ENCODE peak calls at places on chromosomes 3 and 15, in eight cellular contexts. One of them, this sample, is unnamed.

GRCh38 chr3:185084883-185085282 is 68.0 kb downstream of the C3orf70 start:
- DNase-seq in colonic mucosa: no peak
- DNase-seq in aorta: no peak
- DNase-seq in thyroid gland: no peak
- DNase-seq in MG63: no peak
- DNase-seq in cardiac muscle cell: no peak
- DNase-seq in fibroblast of lung: no peak
- DNase-seq in Caco-2: no peak
- DNase-seq in this sample: no peak

GRCh38 chr3:157099337-157100078 is 60.4 kb downstream of the CCNL1 start:
- DNase-seq in colonic mucosa: no peak
- DNase-seq in aorta: no peak
- DNase-seq in thyroid gland: no peak
- DNase-seq in MG63: no peak
- DNase-seq in cardiac muscle cell: peak; percentile 54
- DNase-seq in fibroblast of lung: peak; percentile 59
- DNase-seq in Caco-2: no peak
- DNase-seq in this sample: no peak

GRCh38 chr3:43490640-43491185 is 131.1 kb downstream of the ANO10 start:
- DNase-seq in colonic mucosa: no peak
- DNase-seq in aorta: no peak
- DNase-seq in thyroid gland: peak; percentile 97
- DNase-seq in MG63: no peak
- DNase-seq in cardiac muscle cell: no peak
- DNase-seq in fibroblast of lung: no peak
- DNase-seq in Caco-2: no peak
- DNase-seq in this sample: no peak

GRCh38 chr3:71358243-71358642 is 225.3 kb downstream of the FOXP1 start:
- DNase-seq in colonic mucosa: no peak
- DNase-seq in aorta: no peak
- DNase-seq in thyroid gland: no peak
- DNase-seq in MG63: no peak
- DNase-seq in cardiac muscle cell: no peak
- DNase-seq in fibroblast of lung: no peak
- DNase-seq in Caco-2: no peak
- DNase-seq in this sample: no peak

GRCh38 chr3:43953814-43954241 is 263.1 kb downstream of the ABHD5 start:
- DNase-seq in colonic mucosa: no peak
- DNase-seq in aorta: no peak
- DNase-seq in thyroid gland: peak; percentile 79
- DNase-seq in MG63: no peak
- DNase-seq in cardiac muscle cell: peak; percentile 20
- DNase-seq in fibroblast of lung: peak; percentile 81
- DNase-seq in Caco-2: no peak
- DNase-seq in this sample: no peak

GRCh38 chr3:146550743-146551510 is 6.5 kb upstream of the PLSCR1 start:
- DNase-seq in colonic mucosa: no peak
- DNase-seq in aorta: no peak
- DNase-seq in thyroid gland: no peak
- DNase-seq in MG63: peak; percentile 63
- DNase-seq in cardiac muscle cell: peak; percentile 89
- DNase-seq in fibroblast of lung: peak; percentile 96
- DNase-seq in Caco-2: no peak
- DNase-seq in this sample: no peak

GRCh38 chr3:24196526-24196925 is 251.4 kb downstream of the NR1D2 start:
- DNase-seq in colonic mucosa: no peak
- DNase-seq in aorta: no peak
- DNase-seq in thyroid gland: peak; percentile 8
- DNase-seq in MG63: peak; percentile 42
- DNase-seq in cardiac muscle cell: peak; percentile 44
- DNase-seq in fibroblast of lung: no peak
- DNase-seq in Caco-2: no peak
- DNase-seq in this sample: no peak

GRCh38 chr3:176920806-176921205 is 276.5 kb downstream of the TBL1XR1 start:
- DNase-seq in colonic mucosa: no peak
- DNase-seq in aorta: no peak
- DNase-seq in thyroid gland: no peak
- DNase-seq in MG63: no peak
- DNase-seq in cardiac muscle cell: no peak
- DNase-seq in fibroblast of lung: no peak
- DNase-seq in Caco-2: no peak
- DNase-seq in this sample: no peak

GRCh38 chr15:23855260-23855659 is 168.2 kb upstream of the NDN start:
- DNase-seq in colonic mucosa: no peak
- DNase-seq in aorta: no peak
- DNase-seq in thyroid gland: no peak
- DNase-seq in MG63: no peak
- DNase-seq in cardiac muscle cell: no peak
- DNase-seq in fibroblast of lung: peak; percentile 38
- DNase-seq in Caco-2: no peak
- DNase-seq in this sample: no peak

GRCh38 chr15:97870771-97871170 is 89.7 kb upstream of the ARRDC4 start:
- DNase-seq in colonic mucosa: no peak
- DNase-seq in aorta: no peak
- DNase-seq in thyroid gland: no peak
- DNase-seq in MG63: no peak
- DNase-seq in cardiac muscle cell: no peak
- DNase-seq in fibroblast of lung: no peak
- DNase-seq in Caco-2: no peak
- DNase-seq in this sample: no peak
- H3K9me3 ChIP-seq in colonic mucosa: no peaks in the 10 kb centered on the region
- H3K9me3 ChIP-seq in aorta: no peaks in the 10 kb centered on the region
- H3K9me3 ChIP-seq in thyroid gland: no peaks in the 10 kb centered on the region
- H3K9me3 ChIP-seq in MG63: no peaks in the 10 kb centered on the region
- H3K9me3 ChIP-seq in cardiac muscle cell: no peaks in the 10 kb centered on the region
- H3K9me3 ChIP-seq in fibroblast of lung: no peaks in the 10 kb centered on the region
- H3K9me3 ChIP-seq in Caco-2: no peaks in the 10 kb centered on the region
- H3K9me3 ChIP-seq in this sample: no peaks in the 10 kb centered on the region

GRCh38 chr3:172129868-172130751 is 90.7 kb downstream of the FNDC3B start:
- DNase-seq in colonic mucosa: peak; percentile 82
- DNase-seq in aorta: peak; percentile 96
- DNase-seq in thyroid gland: peak; percentile 75
- DNase-seq in MG63: peak; percentile 98
- DNase-seq in cardiac muscle cell: peak; percentile 99
- DNase-seq in fibroblast of lung: peak; percentile 99
- DNase-seq in Caco-2: peak; percentile 88
- DNase-seq in this sample: peak; percentile 58
- H3K9me3 ChIP-seq in colonic mucosa: no peaks in the 10 kb centered on the region
- H3K9me3 ChIP-seq in aorta: no peaks in the 10 kb centered on the region
- H3K9me3 ChIP-seq in thyroid gland: no peaks in the 10 kb centered on the region
- H3K9me3 ChIP-seq in MG63: no peaks in the 10 kb centered on the region
- H3K9me3 ChIP-seq in cardiac muscle cell: no peaks in the 10 kb centered on the region
- H3K9me3 ChIP-seq in fibroblast of lung: no peaks in the 10 kb centered on the region
- H3K9me3 ChIP-seq in Caco-2: no peaks in the 10 kb centered on the region
- H3K9me3 ChIP-seq in this sample: no peaks in the 10 kb centered on the region

DNA sequence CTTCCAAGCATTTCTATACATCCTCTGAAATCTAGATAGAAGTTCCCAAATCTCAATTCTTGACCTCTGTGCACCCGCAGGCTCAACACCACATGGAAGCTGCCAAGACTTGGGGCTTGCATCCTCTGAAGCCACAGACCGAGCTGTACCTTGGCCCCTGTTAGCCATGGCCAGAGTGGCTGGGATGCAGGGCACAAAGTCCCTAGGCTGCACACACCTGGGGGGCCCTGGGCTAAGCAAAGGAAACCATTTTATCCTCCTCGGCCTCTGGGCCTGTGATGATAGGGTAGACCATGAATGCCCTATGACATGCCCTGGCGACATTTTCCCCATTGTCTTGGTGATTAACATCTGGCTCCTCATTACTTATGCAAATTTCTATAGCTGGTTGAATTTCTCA is 97.1 kb upstream of the CCDC39 start:
- DNase-seq in colonic mucosa: no peak
- DNase-seq in aorta: no peak
- DNase-seq in thyroid gland: no peak
- DNase-seq in MG63: no peak
- DNase-seq in cardiac muscle cell: no peak
- DNase-seq in fibroblast of lung: no peak
- DNase-seq in Caco-2: no peak
- DNase-seq in this sample: no peak
- H3K9me3 ChIP-seq in colonic mucosa: no peaks in the 10 kb centered on the region
- H3K9me3 ChIP-seq in aorta: peaks cover 6% of the 10 kb centered on the region
- H3K9me3 ChIP-seq in thyroid gland: no peaks in the 10 kb centered on the region
- H3K9me3 ChIP-seq in MG63: peaks cover 23% of the 10 kb centered on the region
- H3K9me3 ChIP-seq in cardiac muscle cell: no peaks in the 10 kb centered on the region
- H3K9me3 ChIP-seq in fibroblast of lung: no peaks in the 10 kb centered on the region
- H3K9me3 ChIP-seq in Caco-2: peaks cover 9% of the 10 kb centered on the region
- H3K9me3 ChIP-seq in this sample: no peaks in the 10 kb centered on the region

GRCh38 chr3:169674090-169674489 is 10.6 kb upstream of the MECOM start:
- DNase-seq in colonic mucosa: no peak
- DNase-seq in aorta: no peak
- DNase-seq in thyroid gland: no peak
- DNase-seq in MG63: no peak
- DNase-seq in cardiac muscle cell: no peak
- DNase-seq in fibroblast of lung: no peak
- DNase-seq in Caco-2: no peak
- DNase-seq in this sample: no peak
- H3K9me3 ChIP-seq in colonic mucosa: no peaks in the 10 kb centered on the region
- H3K9me3 ChIP-seq in aorta: peaks cover 4% of the 10 kb centered on the region
- H3K9me3 ChIP-seq in thyroid gland: no peaks in the 10 kb centered on the region
- H3K9me3 ChIP-seq in MG63: peaks cover 7% of the 10 kb centered on the region
- H3K9me3 ChIP-seq in cardiac muscle cell: no peaks in the 10 kb centered on the region
- H3K9me3 ChIP-seq in fibroblast of lung: no peaks in the 10 kb centered on the region
- H3K9me3 ChIP-seq in Caco-2: peaks cover 3% of the 10 kb centered on the region
- H3K9me3 ChIP-seq in this sample: no peaks in the 10 kb centered on the region

GRCh38 chr3:153192327-153192726 is 30.3 kb downstream of the RAP2B start:
- DNase-seq in colonic mucosa: no peak
- DNase-seq in aorta: no peak
- DNase-seq in thyroid gland: no peak
- DNase-seq in MG63: no peak
- DNase-seq in cardiac muscle cell: no peak
- DNase-seq in fibroblast of lung: no peak
- DNase-seq in Caco-2: no peak
- DNase-seq in this sample: no peak

GRCh38 chr3:153195480-153195879 is 33.5 kb downstream of the RAP2B start:
- DNase-seq in colonic mucosa: no peak
- DNase-seq in aorta: no peak
- DNase-seq in thyroid gland: no peak
- DNase-seq in MG63: no peak
- DNase-seq in cardiac muscle cell: no peak
- DNase-seq in fibroblast of lung: no peak
- DNase-seq in Caco-2: no peak
- DNase-seq in this sample: no peak

GRCh38 chr3:153190923-153191322 is 28.9 kb downstream of the RAP2B start:
- DNase-seq in colonic mucosa: no peak
- DNase-seq in aorta: no peak
- DNase-seq in thyroid gland: no peak
- DNase-seq in MG63: no peak
- DNase-seq in cardiac muscle cell: no peak
- DNase-seq in fibroblast of lung: no peak
- DNase-seq in Caco-2: no peak
- DNase-seq in this sample: no peak
- H3K9me3 ChIP-seq in colonic mucosa: no peaks in the 10 kb centered on the region
- H3K9me3 ChIP-seq in aorta: no peaks in the 10 kb centered on the region
- H3K9me3 ChIP-seq in thyroid gland: no peaks in the 10 kb centered on the region
- H3K9me3 ChIP-seq in MG63: no peaks in the 10 kb centered on the region
- H3K9me3 ChIP-seq in cardiac muscle cell: no peaks in the 10 kb centered on the region
- H3K9me3 ChIP-seq in fibroblast of lung: no peaks in the 10 kb centered on the region
- H3K9me3 ChIP-seq in Caco-2: no peaks in the 10 kb centered on the region
- H3K9me3 ChIP-seq in this sample: no peaks in the 10 kb centered on the region

This sample was measured in testis.